ENCODE peak calls at places on chromosomes 7 and 10, in five cellular contexts. Z is astrocyte, I is pancreas, O is psoas muscle, C is stomach. F is an unnamed sample. For H3K4me1 and H3K9me3, the result is how much of the 10 kb centered on the place peaks cover.

GRCh38 chr7:42017356-42017986 is 219.5 kb downstream of the GLI3 start:
- DNase-seq in Z (no peak), I (no peak), O (no peak), C (no peak), F (no peak)

GRCh38 chr7:133230591-133231194 is 22.2 kb upstream of the EXOC4 start:
- DNase-seq in Z (peak), I (peak), O (no peak), C (peak), F (peak)

GRCh38 chr10:72320676-72321247 is 34.0 kb downstream of the DNAJB12 start:
- DNase-seq in Z (peak), I (peak), O (peak), C (peak), F (peak)

GRCh38 chr10:116769791-116770190 is 27.4 kb upstream of the HSPA12A start:
- DNase-seq in Z (peak), I (no peak), O (no peak), C (no peak), F (no peak)

GRCh38 chr7:76292206-76292573 is 10.3 kb upstream of the HSPB1 start:
- DNase-seq in Z (no peak), I (peak), O (peak), C (no peak), F (no peak)

GRCh38 chr7:1368682-1369571 is 90.3 kb downstream of the MICALL2 start:
- DNase-seq in Z (no peak), I (no peak), O (no peak), C (no peak), F (no peak)

GRCh38 chr7:74023037-74023436 is 4.9 kb upstream of the ELN start:
- DNase-seq in Z (peak), I (no peak), O (peak), C (peak), F (no peak)

GRCh38 chr7:112546723-112547513 is 66.1 kb downstream of the LSMEM1 start:
- DNase-seq in Z (no peak), I (no peak), O (no peak), C (no peak), F (no peak)

GRCh38 chr7:98217623-98218582 is 6.7 kb downstream of the BHLHA15 start:
- DNase-seq in Z (no peak), I (peak), O (peak), C (peak), F (no peak)

GRCh38 chr7:87447251-87447650 is 28.2 kb downstream of the ABCB4 start:
- DNase-seq in Z (peak), I (no peak), O (no peak), C (no peak), F (no peak)

GRCh38 chr7:15686209-15686956 is at the start of gene MEOX2:
- DNase-seq in Z (peak), I (peak), O (peak), C (no peak), F (peak)

GRCh38 chr10:78277734-78278404 is 244.2 kb downstream of the RPS24 start:
- DNase-seq in Z (peak), I (no peak), O (peak), C (no peak), F (no peak)

GRCh38 chr10:6337382-6337781 is 134.7 kb downstream of the PFKFB3 start:
- DNase-seq in Z (no peak), I (no peak), O (no peak), C (no peak), F (no peak)

GRCh38 chr7:141389423-141389822 is 161.8 kb upstream of the AGK start:
- DNase-seq in Z (no peak), I (no peak), O (no peak), C (no peak), F (no peak)

GRCh38 chr7:73308074-73308664 is 457 bp downstream of the NSUN5 start:
- DNase-seq in Z (no peak), I (no peak), O (no peak), C (no peak), F (no peak)

GRCh38 chr7:157503229-157503628 is 166.4 kb downstream of the DNAJB6 start:
- DNase-seq in Z (no peak), I (no peak), O (no peak), C (peak), F (no peak)

GRCh38 chr7:116089293-116089692 is 58.7 kb upstream of the TFEC start:
- DNase-seq in Z (peak), I (no peak), O (no peak), C (no peak), F (no peak)

GRCh38 chr7:115475774-115476407 is 554.0 kb downstream of the MDFIC start:
- DNase-seq in Z (peak), I (no peak), O (no peak), C (no peak), F (no peak)

GRCh38 chr10:56139405-56139804 is 221.7 kb downstream of the ZWINT start:
- DNase-seq in Z (no peak), I (no peak), O (no peak), C (no peak), F (no peak)

GRCh38 chr7:78493383-78493782 is 694.8 kb downstream of the PHTF2 start:
- DNase-seq in Z (no peak), I (no peak), O (no peak), C (no peak), F (no peak)

GRCh38 chr7:150479023-150479716 is 28.7 kb downstream of the GIMAP8 start:
- DNase-seq in Z (no peak), I (no peak), O (no peak), C (no peak), F (no peak)

GRCh38 chr7:22219739-22220493 is 137.0 kb downstream of the RAPGEF5 start:
- DNase-seq in Z (no peak), I (no peak), O (no peak), C (no peak), F (no peak)

GRCh38 chr10:19620867-19621266 is 195.4 kb upstream of the PLXDC2 start:
- DNase-seq in Z (no peak), I (no peak), O (no peak), C (no peak), F (no peak)

GRCh38 chr10:65968871-65969270 is 957.0 kb upstream of the LRRTM3 start:
- DNase-seq in Z (no peak), I (no peak), O (no peak), C (no peak), F (no peak)

GRCh38 chr10:46094931-46095755 is 49.1 kb upstream of the MSMB start:
- DNase-seq in Z (no peak), I (no peak), O (no peak), C (no peak), F (no peak)

GRCh38 chr7:99268361-99268908 is 4.2 kb upstream of the MYH16 start:
- DNase-seq in Z (no peak), I (no peak), O (no peak), C (no peak), F (no peak)

GRCh38 chr10:44153901-44154670 is 230.8 kb downstream of the CXCL12 start:
- DNase-seq in Z (no peak), I (no peak), O (no peak), C (no peak), F (no peak)

GRCh38 chr10:103699611-103700435 is 155.6 kb downstream of the SH3PXD2A start:
- DNase-seq in Z (no peak), I (no peak), O (no peak), C (no peak), F (no peak)

GRCh38 chr7:101486764-101487458 is 124.2 kb downstream of the COL26A1 start:
- DNase-seq in Z (no peak), I (no peak), O (no peak), C (no peak), F (no peak)

GRCh38 chr10:42935466-42935865 is 141.4 kb upstream of the RET start:
- DNase-seq in Z (no peak), I (no peak), O (no peak), C (no peak), F (no peak)

GRCh38 chr7:69840248-69840647 is 242.0 kb downstream of the AUTS2 start:
- DNase-seq in Z (peak), I (no peak), O (no peak), C (no peak), F (no peak)

GRCh38 chr7:69166979-69167516 is 431.2 kb upstream of the AUTS2 start:
- DNase-seq in Z (no peak), I (no peak), O (no peak), C (no peak), F (no peak)

GRCh38 chr7:80468931-80469714 is 42.7 kb downstream of the GNAT3 start:
- DNase-seq in Z (peak), I (no peak), O (no peak), C (no peak), F (no peak)

GRCh38 chr10:11713963-11714362 is 28.2 kb upstream of the ECHDC3 start:
- DNase-seq in Z (no peak), I (no peak), O (no peak), C (no peak), F (no peak)

GRCh38 chr10:103481974-103482531 is 3.0 kb upstream of the CALHM3 start:
- DNase-seq in Z (peak), I (no peak), O (peak), C (no peak), F (no peak)

GRCh38 chr10:44925224-44925623 is 14.1 kb downstream of the TMEM72 start:
- DNase-seq in Z (no peak), I (no peak), O (no peak), C (no peak), F (no peak)

GRCh38 chr10:44195120-44196007 is 189.5 kb downstream of the CXCL12 start:
- DNase-seq in Z (peak), I (peak), O (peak), C (peak), F (no peak)

GRCh38 chr10:131736321-131736980 is 164.4 kb upstream of the PPP2R2D start:
- DNase-seq in Z (no peak), I (peak), O (peak), C (peak), F (no peak)

DNA sequence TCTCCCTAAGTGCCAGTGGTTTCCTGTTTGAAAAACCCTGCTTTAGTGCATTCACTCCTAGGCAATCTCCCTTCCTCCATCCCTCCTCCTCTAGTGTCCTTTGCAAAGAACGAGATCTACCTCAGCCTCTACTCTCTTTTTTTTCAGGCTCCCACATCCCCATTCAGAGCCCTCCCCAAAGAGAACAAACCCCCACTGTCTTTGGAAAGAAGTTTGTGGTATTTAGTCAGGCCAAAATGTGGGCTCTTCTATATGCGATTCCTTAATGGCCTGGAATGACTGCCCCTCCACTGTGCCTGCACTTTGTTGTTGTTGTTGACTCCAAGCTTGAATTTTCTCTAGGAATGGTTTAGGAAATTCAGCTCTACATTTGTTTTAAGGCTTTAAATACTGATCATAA is 36.3 kb downstream of the PALS2 start:
- DNase-seq in Z (no peak), I (no peak), O (no peak), C (no peak), F (no peak)
- H3K4me1 ChIP-seq in Z (under half), I (under half), O (under half), C (under half), F (under half)

DNA sequence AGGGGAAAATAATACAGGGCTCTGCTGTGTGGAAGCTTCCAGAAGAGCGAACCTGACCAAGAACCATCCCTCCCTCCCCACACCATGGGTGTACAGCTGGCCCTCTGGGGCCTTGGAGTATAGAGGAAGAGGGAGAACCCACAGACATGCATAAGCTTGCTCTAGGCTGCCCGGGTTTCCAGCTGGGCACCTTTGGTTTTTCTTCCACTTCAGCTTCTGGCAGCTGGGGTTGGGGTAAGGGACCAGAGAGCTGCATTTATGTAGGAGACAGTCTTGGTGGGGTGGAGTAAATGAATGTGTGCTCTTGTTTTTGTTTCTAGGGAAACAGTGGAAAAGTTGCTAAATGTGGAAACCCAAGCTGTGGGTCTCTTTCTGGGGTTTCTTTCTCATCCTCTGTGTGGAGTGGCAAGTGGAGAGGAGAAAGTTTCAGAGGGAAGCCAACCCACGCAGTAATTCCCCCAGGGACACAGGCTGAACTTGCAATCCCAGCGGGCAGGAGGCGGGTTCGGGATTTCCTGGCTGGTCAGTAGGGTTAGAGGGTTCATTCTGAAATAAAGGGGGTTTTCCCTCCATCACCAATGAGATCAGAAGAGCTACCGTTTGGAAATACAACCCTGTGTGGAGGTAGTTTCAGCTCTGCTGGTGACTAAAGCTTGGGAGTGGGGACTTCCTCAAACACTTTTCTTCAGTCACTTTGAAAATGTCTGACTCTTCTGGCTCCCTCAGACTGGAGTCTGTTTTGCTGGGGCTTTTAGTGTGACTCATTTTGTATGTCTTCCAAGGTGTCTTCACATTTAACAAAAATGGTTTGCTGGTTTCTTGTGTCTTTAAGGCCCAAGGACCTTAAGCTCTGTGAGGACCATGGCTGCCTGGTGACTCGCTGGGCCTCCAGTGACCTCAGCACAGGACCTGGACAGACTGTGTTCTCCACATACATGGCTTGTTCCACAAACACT is 22.2 kb upstream of the SRGN start:
- DNase-seq in Z (peak), I (no peak), O (no peak), C (no peak), F (no peak)
- H3K9me3 ChIP-seq in Z (under half), I (under half), O (under half), C (under half), F (under half)

GRCh38 chr10:133058267-133059092 is 29.2 kb upstream of the ADGRA1 start:
- DNase-seq in Z (no peak), I (no peak), O (no peak), C (no peak), F (no peak)
- H3K4me3 ChIP-seq in Z (no peak), I (no peak), O (no peak), C (no peak), F (no peak)

DNA sequence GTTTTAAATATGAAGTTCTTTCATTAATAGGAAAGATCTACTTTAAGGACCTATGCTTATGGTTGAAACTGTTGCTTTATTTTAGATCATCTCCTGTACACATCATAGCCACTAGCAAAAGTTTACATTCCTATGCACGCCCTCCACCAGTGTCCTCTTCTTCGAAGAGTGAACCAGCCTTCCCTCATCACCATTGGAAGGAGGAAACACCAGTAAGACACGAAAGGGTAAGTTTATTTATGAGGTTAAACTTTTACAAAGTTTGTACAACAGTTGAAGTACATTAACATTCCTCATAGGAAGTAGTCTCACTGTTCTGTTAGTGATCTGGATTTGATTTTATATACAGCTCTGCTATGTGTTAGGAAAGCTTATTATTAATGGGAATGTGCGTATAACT is 16.9 kb downstream of the HBP1 start:
- DNase-seq in Z (no peak), I (no peak), O (no peak), C (no peak), F (no peak)
- H3K4me1 ChIP-seq in Z (under half), I (under half), O (under half), C (under half), F (under half)

GRCh38 chr7:106367664-106368063 is 82.9 kb upstream of the NAMPT start:
- DNase-seq in Z (no peak), I (no peak), O (no peak), C (no peak), F (no peak)

GRCh38 chr7:106365252-106366005 is 80.6 kb upstream of the NAMPT start:
- DNase-seq in Z (no peak), I (no peak), O (no peak), C (peak), F (peak)

GRCh38 chr7:106369349-106369748 is 84.6 kb upstream of the NAMPT start:
- DNase-seq in Z (peak), I (no peak), O (no peak), C (no peak), F (no peak)

GRCh38 chr7:106369816-106370215 is 85.0 kb upstream of the NAMPT start:
- DNase-seq in Z (no peak), I (no peak), O (no peak), C (no peak), F (no peak)

GRCh38 chr7:106367018-106367420 is 82.2 kb upstream of the NAMPT start:
- DNase-seq in Z (no peak), I (no peak), O (no peak), C (no peak), F (no peak)
- H3K9me3 ChIP-seq in Z (under half), I (under half), O (under half), C (under half), F (under half)